ENCODE peak calls at places on chromosome 22, in nine cellular contexts. Q, S, O, M, I, A, J, L and C are unnamed samples. For H3K9me3 and H3K4me1, the result is how much of the 10 kb centered on the place peaks cover.

GRCh38 chr22:37804502-37804885 is 3.2 kb upstream of the GCAT start:
- DNase-seq in A (no peak), S (no peak), L (peak), Q (no peak), J (peak), O (no peak), I (peak), M (no peak), C (no peak)

GRCh38 chr22:23237201-23237798 is 57.0 kb downstream of the BCR start:
- DNase-seq in J (no peak), M (no peak), O (peak), A (peak), S (no peak), Q (no peak), I (no peak), L (peak), C (no peak)

GRCh38 chr22:25148149-25148691 is 51.4 kb upstream of the CRYBB3 start:
- DNase-seq in O (peak), A (peak), Q (no peak), S (no peak), L (peak), J (no peak), M (no peak), I (no peak), C (no peak)

GRCh38 chr22:24588370-24588755 is 4.5 kb downstream of the LRRC75B start:
- DNase-seq in A (no peak), S (no peak), M (no peak), J (no peak), O (peak), L (no peak), I (no peak), Q (peak), C (no peak)

GRCh38 chr22:28538922-28539321 is 140.7 kb downstream of the TTC28 start:
- DNase-seq in Q (no peak), I (no peak), O (no peak), A (no peak), L (no peak), S (no peak), J (no peak), M (no peak), C (no peak)

GRCh38 chr22:43186272-43187170 is at the start of gene TTLL12:
- DNase-seq in L (peak), S (no peak), I (peak), A (peak), J (peak), M (peak), Q (peak), O (peak), C (peak)

GRCh38 chr22:38163844-38164577 is 17.6 kb downstream of the PLA2G6 start:
- DNase-seq in A (no peak), I (no peak), M (no peak), J (no peak), L (no peak), S (no peak), Q (no peak), O (peak), C (peak)

GRCh38 chr22:30643055-30643875 is 7.7 kb downstream of the SLC35E4 start:
- DNase-seq in L (no peak), A (no peak), I (no peak), S (no peak), J (no peak), M (no peak), O (no peak), Q (no peak), C (no peak)

GRCh38 chr22:42273855-42274451 is 3.5 kb upstream of the TCF20 start:
- DNase-seq in S (no peak), M (no peak), A (no peak), L (peak), J (no peak), I (no peak), O (peak), Q (no peak), C (no peak)

GRCh38 chr22:34866501-34867171 is 199.3 kb upstream of the ISX start:
- DNase-seq in J (peak), S (no peak), O (no peak), A (no peak), Q (no peak), I (peak), L (no peak), M (no peak), C (no peak)

GRCh38 chr22:20211997-20212753 is 55.9 kb downstream of the RTN4R start:
- DNase-seq in Q (no peak), O (peak), I (no peak), A (peak), J (no peak), L (no peak), M (no peak), S (peak), C (no peak)

GRCh38 chr22:40491990-40492631 is 121.7 kb downstream of the SGSM3 start:
- DNase-seq in A (no peak), O (no peak), L (no peak), S (no peak), I (no peak), M (peak), Q (no peak), J (peak), C (no peak)

GRCh38 chr22:24550028-24550901 is 4.7 kb downstream of the GUCD1 start:
- DNase-seq in O (no peak), L (no peak), A (peak), M (no peak), J (peak), S (no peak), Q (no peak), I (no peak), C (peak)

GRCh38 chr22:20126284-20127029 is 5.1 kb upstream of the ZDHHC8 start:
- DNase-seq in O (no peak), Q (no peak), J (no peak), I (no peak), M (no peak), A (no peak), S (no peak), L (no peak), C (no peak)

GRCh38 chr22:24555496-24556253 is at the start of gene SNRPD3:
- DNase-seq in Q (peak), J (peak), L (peak), I (peak), M (peak), A (peak), O (peak), S (peak), C (peak)

GRCh38 chr22:17830041-17830961 is 56.0 kb upstream of the BID start:
- DNase-seq in Q (peak), J (peak), M (peak), S (peak), I (peak), O (peak), L (peak), A (peak), C (peak)

GRCh38 chr22:25827415-25827814 is 85.4 kb downstream of the MYO18B start:
- DNase-seq in O (no peak), L (peak), A (no peak), S (no peak), M (no peak), I (no peak), J (no peak), Q (no peak), C (no peak)

GRCh38 chr22:43481528-43482309 is 69.9 kb downstream of the MPPED1 start:
- DNase-seq in O (no peak), I (no peak), J (no peak), Q (no peak), M (no peak), L (peak), S (no peak), A (no peak), C (no peak)

GRCh38 chr22:50445071-50445879 is 29.6 kb downstream of the SBF1 start:
- DNase-seq in Q (no peak), I (no peak), L (no peak), S (no peak), O (no peak), M (no peak), A (no peak), J (no peak), C (no peak)

GRCh38 chr22:44818727-44819126 is 66.4 kb downstream of the ARHGAP8 start:
- DNase-seq in O (no peak), A (no peak), M (no peak), Q (no peak), J (no peak), I (no peak), S (no peak), L (no peak), C (no peak)

GRCh38 chr22:41927813-41928212 is 1.2 kb upstream of the TNFRSF13C start:
- DNase-seq in I (no peak), S (no peak), M (no peak), Q (no peak), L (no peak), J (no peak), A (no peak), O (no peak), C (no peak)

GRCh38 chr22:41568811-41569210 is 8.0 kb downstream of the CSDC2 start:
- DNase-seq in Q (no peak), S (no peak), O (no peak), M (no peak), A (no peak), J (no peak), I (no peak), L (no peak), C (no peak)

GRCh38 chr22:42174062-42174461 is 43.5 kb upstream of the CYP2D6 start:
- DNase-seq in L (no peak), Q (no peak), J (no peak), I (no peak), A (no peak), O (no peak), M (peak), S (no peak), C (no peak)

GRCh38 chr22:19962246-19962908 is 20.8 kb upstream of the TXNRD2 start:
- DNase-seq in Q (peak), J (peak), M (peak), L (peak), S (peak), I (peak), O (peak), A (peak), C (peak)

GRCh38 chr22:18076060-18076497 is 1.7 kb upstream of the PEX26 start:
- DNase-seq in I (peak), M (peak), S (peak), Q (peak), J (peak), L (peak), A (peak), O (peak), C (peak)

GRCh38 chr22:26585104-26585790 is 4.7 kb downstream of the TPST2 start:
- DNase-seq in J (peak), O (peak), Q (peak), A (no peak), I (peak), L (no peak), M (no peak), S (no peak), C (no peak)

GRCh38 chr22:43867839-43868652 is 5.7 kb upstream of the SULT4A1 start:
- DNase-seq in O (peak), M (no peak), J (peak), A (peak), L (peak), S (no peak), Q (peak), I (peak), C (peak)

GRCh38 chr22:19853058-19853878 is 1.4 kb downstream of the GNB1L start:
- DNase-seq in A (no peak), L (no peak), O (peak), I (no peak), J (no peak), M (no peak), Q (no peak), S (no peak), C (peak)

GRCh38 chr22:39182478-39183030 is 30.1 kb upstream of the CBX7 start:
- DNase-seq in Q (no peak), A (no peak), I (no peak), O (no peak), S (no peak), L (no peak), J (peak), M (no peak), C (no peak)

GRCh38 chr22:39181778-39182177 is 29.3 kb upstream of the CBX7 start:
- DNase-seq in O (no peak), L (no peak), I (no peak), J (no peak), M (no peak), S (no peak), Q (no peak), A (no peak), C (no peak)

GRCh38 chr22:39185601-39186012 is 33.1 kb upstream of the CBX7 start:
- DNase-seq in A (no peak), I (no peak), Q (no peak), M (no peak), S (no peak), L (no peak), J (peak), O (peak), C (no peak)

GRCh38 chr22:39184586-39185577 is 32.4 kb upstream of the CBX7 start:
- DNase-seq in J (peak), M (no peak), Q (no peak), S (no peak), L (no peak), O (peak), I (no peak), A (no peak), C (no peak)

DNA sequence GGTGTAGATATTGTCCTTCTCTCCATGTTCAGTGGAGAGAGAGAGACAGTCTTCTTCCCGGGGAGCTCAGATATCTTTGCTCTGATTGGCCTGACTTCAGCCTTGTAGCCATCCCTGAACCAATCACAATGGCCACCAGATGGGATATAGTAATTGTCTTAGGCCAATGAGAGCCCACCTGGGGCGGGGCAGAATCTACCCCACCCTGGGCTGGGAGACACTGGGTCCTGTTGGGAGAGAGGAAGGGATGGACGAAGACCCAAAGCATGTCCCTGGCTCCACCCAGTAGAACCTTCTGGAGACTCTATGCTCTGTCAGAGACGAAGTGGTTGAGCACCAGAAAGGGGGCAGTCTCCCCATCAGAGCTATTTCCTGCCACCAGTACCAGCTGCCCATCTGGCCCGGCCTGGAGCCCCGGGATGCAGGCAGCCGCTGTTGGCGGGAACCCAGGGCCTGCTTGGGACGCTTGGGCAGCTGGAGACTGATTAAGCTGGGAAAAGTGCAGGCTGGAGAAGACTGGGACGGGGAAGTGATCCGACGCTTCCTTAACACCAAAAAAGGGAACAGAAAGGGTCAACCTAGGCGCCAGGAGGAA is 31.6 kb upstream of the CBX7 start:
- DNase-seq in M (no peak), I (no peak), L (no peak), S (peak), A (no peak), O (no peak), Q (peak), J (peak), C (peak)
- H3K9me3 ChIP-seq in M (under half), I (under half), L (under half), S (under half), A (under half), O (under half), Q (under half), J (under half), C (under half)

DNA sequence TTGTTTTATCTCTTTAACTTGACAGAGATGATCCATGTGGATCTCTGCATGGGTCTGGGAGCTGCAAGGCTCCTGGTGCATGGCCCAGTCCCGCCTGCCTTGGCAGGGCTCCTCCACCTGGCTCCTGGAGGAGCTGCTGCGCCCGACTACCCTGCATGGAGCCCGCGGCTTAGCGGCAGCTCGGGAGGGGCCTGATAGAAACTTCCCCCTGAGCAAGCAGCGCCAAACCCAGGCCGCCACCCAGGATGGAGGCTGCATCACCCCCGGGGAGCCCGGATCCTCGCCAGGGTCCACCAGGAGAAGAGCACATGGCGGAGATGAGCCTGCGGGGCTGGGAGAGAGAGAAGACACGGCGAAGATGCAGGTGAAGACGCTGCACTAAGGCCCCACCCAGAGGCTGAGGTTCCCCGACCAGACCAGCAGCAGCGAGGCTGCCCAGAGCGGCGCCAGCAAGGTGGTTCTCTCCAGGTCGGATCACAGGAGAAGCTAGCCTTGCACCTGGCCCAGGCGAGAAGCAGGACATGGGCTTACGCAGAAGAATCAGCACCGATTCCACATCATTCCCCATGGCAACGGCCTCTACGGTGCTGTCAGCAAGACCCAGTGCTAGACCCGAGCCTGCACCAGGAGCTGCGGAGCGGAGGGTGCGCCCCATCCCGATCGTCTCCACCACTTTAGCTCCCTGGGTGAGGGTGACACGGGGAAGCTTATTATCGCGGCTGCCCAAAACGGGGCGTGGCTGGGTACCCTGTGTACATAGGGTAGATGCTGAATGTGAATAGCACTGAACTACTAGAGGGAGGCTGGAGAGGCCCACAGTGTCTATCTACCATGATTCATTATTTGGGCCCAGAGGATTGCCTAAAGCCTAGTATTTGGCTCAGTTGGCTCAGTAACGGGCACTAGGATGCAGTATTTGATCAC is 41.3 kb upstream of the VPREB1 start:
- DNase-seq in M (no peak), O (no peak), I (no peak), L (no peak), S (no peak), J (no peak), Q (no peak), A (no peak), C (no peak)
- H3K4me1 ChIP-seq in M (under half), O (under half), I (under half), L (under half), S (under half), J (under half), Q (under half), A (under half), C (under half)

GRCh38 chr22:49392247-49392646 is 435.4 kb downstream of the BRD1 start:
- DNase-seq in J (no peak), O (peak), M (no peak), I (no peak), Q (no peak), L (no peak), A (no peak), S (no peak), C (no peak)

GRCh38 chr22:49392841-49393510 is 434.7 kb downstream of the BRD1 start:
- DNase-seq in L (no peak), J (no peak), O (peak), I (no peak), A (no peak), S (no peak), M (no peak), Q (no peak), C (no peak)

GRCh38 chr22:49395617-49396016 is 432.1 kb downstream of the BRD1 start:
- DNase-seq in S (no peak), J (no peak), A (no peak), O (peak), I (no peak), Q (no peak), L (no peak), M (no peak), C (no peak)

GRCh38 chr22:49393526-49393925 is 434.1 kb downstream of the BRD1 start:
- DNase-seq in Q (no peak), M (no peak), O (peak), A (no peak), L (no peak), J (no peak), S (no peak), I (no peak), C (no peak)

GRCh38 chr22:49394116-49394785 is 433.4 kb downstream of the BRD1 start:
- DNase-seq in M (no peak), I (no peak), O (peak), A (no peak), L (no peak), Q (no peak), S (peak), J (no peak), C (no peak)
- H3K9me3 ChIP-seq in M (under half), I (under half), O (under half), A (under half), L (under half), Q (under half), S (under half), J (under half), C (under half)

DNA sequence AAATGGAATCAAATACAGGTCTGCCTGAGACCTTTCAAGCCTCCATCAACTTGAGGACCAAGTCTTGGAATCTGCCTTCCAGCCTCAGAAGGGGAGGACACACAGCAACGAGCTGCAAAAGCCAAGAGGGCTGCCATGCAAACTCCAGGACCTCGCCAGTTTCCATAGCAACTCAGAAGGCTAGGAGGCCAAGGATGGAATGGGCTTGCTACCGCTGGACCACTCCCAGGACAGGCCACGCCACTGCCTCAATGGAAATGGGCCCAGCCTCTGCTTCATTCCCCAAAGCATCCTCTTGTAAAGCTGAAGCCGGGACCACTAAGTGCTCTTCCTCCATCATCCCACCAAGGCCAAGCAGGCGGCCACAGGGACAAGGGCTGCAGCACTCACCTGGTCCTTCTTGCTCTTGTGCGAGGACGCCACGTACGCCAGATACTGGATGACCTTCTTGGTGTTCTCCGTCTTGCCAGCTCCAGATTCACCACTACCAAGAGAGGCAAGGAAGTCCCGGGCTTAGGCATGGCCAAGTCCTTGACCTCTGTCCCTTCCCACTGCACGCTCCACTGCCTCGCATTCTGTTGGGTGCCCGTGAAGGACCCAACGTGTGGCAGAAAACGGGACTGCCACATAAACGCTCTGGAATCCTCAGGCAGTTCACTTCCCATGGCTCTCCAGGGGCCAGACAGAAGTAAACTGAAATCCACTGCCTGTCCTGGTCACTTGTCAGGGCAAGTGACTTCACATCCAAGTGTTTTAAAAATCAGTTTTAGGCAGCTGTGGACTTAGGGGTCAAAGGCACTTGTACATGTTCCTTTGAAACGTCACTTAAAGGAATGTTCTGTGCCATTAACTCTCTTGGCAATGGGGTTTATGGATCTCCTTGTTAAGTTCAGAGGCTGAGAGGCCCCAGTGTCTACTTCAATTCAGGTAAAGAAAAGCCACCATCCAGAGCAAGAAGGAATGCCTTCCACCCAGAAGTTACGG is 61.3 kb downstream of the MYH9 start:
- DNase-seq in L (no peak), S (no peak), J (no peak), I (no peak), Q (no peak), A (no peak), M (no peak), O (no peak), C (no peak)
- H3K4me1 ChIP-seq in L (under half), S (under half), J (half or more), I (half or more), Q (under half), A (half or more), M (under half), O (half or more), C (under half)

GRCh38 chr22:47192651-47193437 is 430.4 kb downstream of the TBC1D22A start:
- DNase-seq in L (no peak), A (peak), M (no peak), S (peak), J (no peak), O (peak), Q (peak), I (no peak), C (no peak)

GRCh38 chr22:47192106-47192650 is 429.7 kb downstream of the TBC1D22A start:
- DNase-seq in I (no peak), S (no peak), L (no peak), J (no peak), O (peak), M (no peak), Q (no peak), A (peak), C (no peak)

GRCh38 chr22:47190276-47190956 is 428.0 kb downstream of the TBC1D22A start:
- DNase-seq in J (no peak), S (no peak), O (peak), L (no peak), A (no peak), M (no peak), I (no peak), Q (no peak), C (no peak)

GRCh38 chr22:47190957-47191323 is 428.5 kb downstream of the TBC1D22A start:
- DNase-seq in Q (no peak), L (no peak), S (peak), I (no peak), M (no peak), O (peak), J (no peak), A (no peak), C (no peak)

GRCh38 chr22:47191630-47192105 is 429.2 kb downstream of the TBC1D22A start:
- DNase-seq in I (no peak), J (no peak), Q (no peak), A (no peak), M (no peak), S (no peak), O (no peak), L (no peak), C (no peak)
- H3K9me3 ChIP-seq in I (under half), J (under half), Q (under half), A (under half), M (under half), S (under half), O (under half), L (under half), C (under half)